ENCODE peak calls at places on chromosomes 7 and 10, in nine cellular contexts. T, S, F, Z, D, N, C, U and I are unnamed samples.

GRCh38 chr10:129756912-129757861 is 206.9 kb downstream of the EBF3 start:
- DNase-seq in T (peak), S (peak), F (peak), Z (peak), D (no peak), N (no peak), C (peak), U (peak), I (peak)

GRCh38 chr7:94509264-94509878 is at the start of gene CASD1:
- DNase-seq in T (peak), S (peak), F (peak), Z (peak), D (peak), N (peak), C (peak), U (peak), I (peak)

GRCh38 chr10:9579110-9579705 is 1438.5 kb upstream of the CELF2 start:
- DNase-seq in T (no peak), S (no peak), F (no peak), Z (no peak), D (no peak), N (no peak), C (no peak), U (no peak), I (no peak)

GRCh38 chr10:125152646-125153368 is 7.6 kb downstream of the CTBP2 start:
- DNase-seq in T (peak), S (peak), F (peak), Z (no peak), D (no peak), N (no peak), C (no peak), U (peak), I (no peak)

GRCh38 chr7:122305475-122306319 is 1.1 kb upstream of the FEZF1 start:
- DNase-seq in T (no peak), S (no peak), F (no peak), Z (no peak), D (peak), N (no peak), C (peak), U (no peak), I (no peak)

GRCh38 chr7:67653856-67654442 is 657.3 kb downstream of the TYW1 start:
- DNase-seq in T (no peak), S (no peak), F (no peak), Z (no peak), D (no peak), N (no peak), C (no peak), U (no peak), I (no peak)

GRCh38 chr7:44473295-44473694 is 17.2 kb downstream of the NUDCD3 start:
- DNase-seq in T (no peak), S (no peak), F (no peak), Z (no peak), D (peak), N (no peak), C (no peak), U (no peak), I (no peak)

GRCh38 chr7:148807451-148807850 is 76.6 kb downstream of the EZH2 start:
- DNase-seq in T (no peak), S (no peak), F (no peak), Z (no peak), D (no peak), N (no peak), C (no peak), U (no peak), I (no peak)

GRCh38 chr7:80665526-80665925 is 27.1 kb downstream of the CD36 start:
- DNase-seq in T (no peak), S (no peak), F (no peak), Z (no peak), D (no peak), N (no peak), C (no peak), U (no peak), I (no peak)

GRCh38 chr7:144022169-144022568 is 22.0 kb downstream of the OR6B1 start:
- DNase-seq in T (no peak), S (no peak), F (no peak), Z (no peak), D (no peak), N (no peak), C (no peak), U (no peak), I (no peak)

GRCh38 chr7:79909124-79909641 is 225.4 kb upstream of the GNAI1 start:
- DNase-seq in T (no peak), S (no peak), F (no peak), Z (no peak), D (no peak), N (no peak), C (no peak), U (no peak), I (no peak)

GRCh38 chr7:134726581-134726980 is 52.9 kb upstream of the CALD1 start:
- DNase-seq in T (no peak), S (no peak), F (no peak), Z (no peak), D (no peak), N (no peak), C (no peak), U (peak), I (no peak)

GRCh38 chr7:21550076-21550475 is 7.2 kb downstream of the DNAH11 start:
- DNase-seq in T (no peak), S (no peak), F (peak), Z (no peak), D (no peak), N (no peak), C (no peak), U (no peak), I (no peak)

GRCh38 chr7:107592361-107593024 is 12.4 kb downstream of the BCAP29 start:
- DNase-seq in T (no peak), S (no peak), F (no peak), Z (no peak), D (no peak), N (no peak), C (no peak), U (no peak), I (no peak)

GRCh38 chr7:80151274-80151665 is 16.6 kb downstream of the GNAI1 start:
- DNase-seq in T (no peak), S (no peak), F (no peak), Z (no peak), D (no peak), N (no peak), C (no peak), U (no peak), I (no peak)

GRCh38 chr7:31074403-31074802 is 22.3 kb downstream of the ADCYAP1R1 start:
- DNase-seq in T (no peak), S (no peak), F (no peak), Z (peak), D (no peak), N (peak), C (no peak), U (peak), I (no peak)

GRCh38 chr7:106717997-106718871 is 57.3 kb upstream of the CCDC71L start:
- DNase-seq in T (peak), S (no peak), F (peak), Z (peak), D (peak), N (no peak), C (no peak), U (no peak), I (no peak)

DNA sequence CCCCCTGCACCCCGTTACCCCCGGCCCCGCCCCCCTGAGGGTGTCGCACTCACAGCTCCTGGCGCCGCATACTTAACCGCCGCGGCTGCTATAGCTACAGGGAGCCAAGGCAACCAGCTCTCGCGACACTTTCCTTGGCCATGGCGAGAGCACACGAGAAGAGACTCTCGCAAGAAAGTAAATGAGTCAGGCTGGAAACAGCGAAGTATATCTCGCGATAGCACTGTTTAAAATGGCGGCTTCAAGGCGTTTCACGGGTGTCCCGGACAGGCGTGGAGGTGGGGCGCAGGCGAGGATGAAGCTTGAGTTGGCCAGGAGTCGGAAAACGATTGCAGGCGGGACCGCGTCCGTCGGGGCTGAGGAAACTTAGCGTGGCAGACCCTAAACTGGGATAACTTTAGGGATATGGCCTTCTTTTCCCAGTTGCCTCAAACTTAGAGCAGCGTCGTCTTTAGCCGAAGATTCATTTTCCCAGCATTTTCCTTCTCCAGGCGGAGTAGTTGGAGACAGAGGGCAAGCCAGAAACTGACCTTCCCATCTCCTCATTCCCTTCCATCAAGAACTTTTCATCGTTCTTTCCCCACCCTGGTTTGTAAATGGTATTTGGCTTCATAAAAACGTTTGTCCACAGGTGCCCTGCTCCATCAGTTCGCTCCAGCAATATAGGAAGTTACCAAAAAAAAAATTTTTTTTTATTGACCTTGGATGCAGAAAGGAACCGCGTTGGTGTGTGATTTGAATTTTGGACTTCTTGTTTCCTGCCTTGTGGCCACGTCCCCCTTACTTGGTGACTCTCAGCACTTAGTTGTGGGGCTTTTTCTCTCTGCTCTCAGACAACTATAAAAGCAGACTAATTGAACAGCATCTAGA is 15.2 kb downstream of the MYOZ1 start:
- DNase-seq in T (peak), S (peak), F (peak), Z (peak), D (peak), N (peak), C (peak), U (peak), I (peak)
- TF ChIP-seq POLR2A in T (peak), S (peak), F (peak), Z (no peak), D (peak), N (peak), C (no peak), U (no peak), I (peak)

DNA sequence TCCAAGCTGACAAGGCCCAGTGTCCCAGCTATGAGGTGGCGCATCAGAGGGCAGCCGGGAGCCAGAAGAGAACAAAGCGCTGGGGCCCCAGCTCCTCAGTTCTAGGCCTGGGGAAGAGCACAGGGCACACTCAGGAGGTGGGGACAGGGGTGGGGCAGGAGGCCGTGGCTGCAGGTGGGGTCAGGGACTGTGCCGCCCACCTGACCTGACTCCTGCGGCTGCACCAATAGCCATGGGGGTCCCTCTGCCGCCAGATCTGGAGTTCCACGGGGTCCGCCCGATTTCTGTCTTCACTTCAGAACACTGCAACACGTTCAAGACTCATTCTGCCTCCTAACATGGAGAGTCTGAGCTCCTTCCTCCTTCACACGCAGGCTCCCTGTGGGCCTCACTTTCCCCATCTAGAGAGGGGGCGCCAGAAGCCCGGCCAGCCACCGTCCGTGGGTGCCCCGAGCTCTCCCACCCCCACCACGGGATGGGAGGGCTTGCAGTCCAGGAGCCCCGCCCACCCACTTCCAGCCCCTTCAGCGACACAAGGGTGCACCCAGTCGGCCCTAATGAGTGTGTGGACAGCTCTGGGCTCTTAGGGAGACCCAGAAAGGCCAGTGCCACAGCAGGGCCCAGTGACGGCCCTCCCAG is 278.3 kb downstream of the MAD1L1 start:
- DNase-seq in T (no peak), S (no peak), F (no peak), Z (no peak), D (no peak), N (no peak), C (no peak), U (no peak), I (no peak)
- TF ChIP-seq EP300 in T (no peak), S (no peak), F (no peak), Z (no peak), D (no peak), N (no peak), C (no peak), U (no peak), I (no peak)

DNA sequence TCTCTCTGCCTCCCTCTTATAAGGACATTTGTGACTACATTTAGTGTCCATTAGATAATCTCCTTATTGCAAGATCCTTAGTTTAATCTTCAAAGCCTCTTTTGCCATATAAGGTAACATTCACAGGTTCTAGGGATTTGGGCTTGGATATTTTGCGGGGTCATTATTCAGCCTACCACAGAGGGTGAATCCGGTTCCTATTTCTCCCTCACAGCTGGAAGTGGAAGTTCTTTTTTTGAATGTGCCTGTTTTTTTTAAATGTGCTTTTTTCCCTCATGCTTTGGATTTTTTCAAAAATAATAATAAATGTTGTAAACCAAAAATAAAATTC is 17.1 kb upstream of the FAM221A start:
- DNase-seq in T (no peak), S (no peak), F (no peak), Z (no peak), D (no peak), N (no peak), C (no peak), U (no peak), I (no peak)
- H3K27ac ChIP-seq in T (no peak), S (no peak), F (no peak), Z (no peak), D (no peak), N (no peak), C (peak), U (no peak), I (no peak)

DNA sequence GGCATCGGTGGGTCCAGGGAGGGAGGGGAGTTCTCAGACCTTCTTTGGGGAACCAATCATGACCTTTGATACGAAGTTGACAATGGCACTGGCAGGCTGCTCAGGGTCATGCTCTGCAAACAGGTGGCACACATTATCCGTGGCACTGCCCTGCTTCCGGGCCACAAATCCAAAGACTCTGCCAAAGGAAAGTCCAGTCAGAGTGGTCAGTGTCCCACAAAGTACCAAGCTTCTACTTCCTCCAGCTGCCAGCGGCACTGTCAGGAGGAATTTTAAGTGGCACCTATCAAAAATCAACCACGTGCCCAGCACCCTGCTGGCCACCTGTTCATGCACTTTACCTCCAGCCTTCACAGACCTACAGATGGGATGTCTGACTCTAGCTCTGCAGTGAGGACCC is 303.9 kb downstream of the TNS3 start:
- DNase-seq in T (no peak), S (no peak), F (no peak), Z (no peak), D (no peak), N (no peak), C (no peak), U (no peak), I (no peak)
- TF ChIP-seq POLR2A in T (no peak), S (no peak), F (no peak), Z (no peak), D (no peak), N (no peak), C (no peak), U (no peak), I (no peak)

GRCh38 chr10:45091968-45092367 is 91.2 kb downstream of the ZNF22 start:
- DNase-seq in T (no peak), S (no peak), F (no peak), Z (no peak), D (no peak), N (no peak), C (no peak), U (no peak), I (no peak)
- TF ChIP-seq EP300 in T (no peak), S (no peak), F (no peak), Z (no peak), D (no peak), N (no peak), C (no peak), U (no peak), I (no peak)

DNA sequence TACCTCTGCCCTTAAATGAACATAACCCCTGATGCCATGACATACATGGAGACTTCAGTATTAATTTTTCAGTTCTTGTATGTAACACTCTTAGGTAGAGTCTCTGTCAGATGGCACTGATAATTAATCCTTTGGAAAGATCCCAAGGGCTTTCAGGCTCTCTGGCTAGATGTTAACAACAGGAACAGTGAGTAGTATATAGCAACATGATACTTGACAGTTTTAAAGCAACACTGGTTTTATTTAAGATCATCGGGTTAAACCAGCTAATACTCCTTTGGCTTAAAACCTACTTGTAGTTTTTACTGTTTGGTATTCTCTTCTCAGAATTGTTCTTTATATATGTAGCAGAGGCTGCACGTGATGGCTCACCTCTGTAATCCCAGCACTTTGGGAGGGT is 27.3 kb downstream of the AHCYL2 start:
- DNase-seq in T (no peak), S (no peak), F (no peak), Z (no peak), D (no peak), N (no peak), C (no peak), U (no peak), I (no peak)
- H3K27ac ChIP-seq in T (no peak), S (no peak), F (no peak), Z (no peak), D (no peak), N (no peak), C (no peak), U (no peak), I (no peak)

GRCh38 chr7:55931421-55932151 is 20.1 kb upstream of the MRPS17 start:
- DNase-seq in T (no peak), S (no peak), F (no peak), Z (no peak), D (no peak), N (no peak), C (no peak), U (no peak), I (no peak)

GRCh38 chr7:55928006-55928767 is 23.5 kb upstream of the MRPS17 start:
- DNase-seq in T (no peak), S (no peak), F (no peak), Z (no peak), D (no peak), N (no peak), C (no peak), U (no peak), I (no peak)
- TF ChIP-seq POLR2A in T (no peak), S (no peak), F (no peak), Z (no peak), D (no peak), N (no peak), C (no peak), U (no peak), I (no peak)